ENCODE peak calls at places on chromosomes 6 and 20, in five cellular contexts. I is transverse colon; C is CD4-positive, CD25-positive, alpha-beta regulatory T cell; Q is stimulated activated CD4-positive, alpha-beta T cell treated with anti-CD3 and anti-CD28 coated beads, Interleukin-15, amount 100 ng/mL, for 1 hour; Y is psoas muscle. W is an unnamed sample.

GRCh38 chr20:36784116-36784515 is 10.6 kb upstream of the DSN1 start:
- DNase-seq in C (no peak), Q (no peak), I (no peak), Y (no peak), W (no peak)

GRCh38 chr6:103236923-103237322 is 1622.8 kb downstream of the HACE1 start:
- DNase-seq in I (no peak), Y (no peak), C (no peak), Q (no peak), W (no peak)

GRCh38 chr6:96301023-96301422 is 220.6 kb upstream of the UFL1 start:
- DNase-seq in C (no peak), Y (no peak), I (no peak), Q (no peak), W (no peak)

GRCh38 chr6:111462770-111463391 is 20.1 kb downstream of the REV3L start:
- DNase-seq in C (no peak), Y (no peak), I (no peak), Q (no peak), W (no peak)

GRCh38 chr6:8819446-8819845 is 384.1 kb upstream of the SLC35B3 start:
- DNase-seq in I (no peak), Q (no peak), Y (no peak), C (no peak), W (no peak)

GRCh38 chr6:71478834-71479541 is 190.4 kb downstream of the OGFRL1 start:
- DNase-seq in C (no peak), Q (no peak), I (no peak), Y (no peak), W (no peak)

GRCh38 chr20:19079536-19080299 is 132.7 kb upstream of the SLC24A3 start:
- DNase-seq in C (no peak), I (no peak), Q (no peak), Y (no peak), W (no peak)

GRCh38 chr6:149843051-149843633 is 21.0 kb downstream of the LRP11 start:
- DNase-seq in C (no peak), Y (no peak), Q (no peak), I (no peak), W (no peak)

GRCh38 chr6:79079425-79080130 is 1.5 kb upstream of the PHIP start:
- DNase-seq in C (no peak), Y (no peak), I (no peak), Q (no peak), W (no peak)

GRCh38 chr6:142822882-142823578 is 121.9 kb downstream of the HIVEP2 start:
- DNase-seq in I (no peak), Y (peak), Q (no peak), C (no peak), W (no peak)

GRCh38 chr20:34083137-34083536 is 28.9 kb downstream of the EIF2S2 start:
- DNase-seq in I (peak), C (no peak), Q (no peak), Y (peak), W (peak)

GRCh38 chr20:9518776-9519175 is 4.4 kb downstream of the LAMP5 start:
- DNase-seq in Y (no peak), C (no peak), I (no peak), Q (no peak), W (no peak)

GRCh38 chr6:111681856-111682255 is 76.2 kb upstream of the TRAF3IP2 start:
- DNase-seq in I (no peak), C (no peak), Q (no peak), Y (no peak), W (no peak)

GRCh38 chr6:111850288-111850937 is 22.8 kb downstream of the FYN start:
- DNase-seq in Q (no peak), Y (no peak), C (no peak), I (no peak), W (no peak)

GRCh38 chr20:12058201-12058600 is 140.5 kb downstream of the BTBD3 start:
- DNase-seq in I (no peak), C (no peak), Q (no peak), Y (no peak), W (no peak)

GRCh38 chr20:17431621-17432364 is 99.4 kb downstream of the BFSP1 start:
- DNase-seq in Q (no peak), Y (peak), I (peak), C (peak), W (peak)

GRCh38 chr20:10715035-10715434 is 41.2 kb upstream of the JAG1 start:
- DNase-seq in I (no peak), Q (no peak), Y (no peak), C (no peak), W (no peak)

GRCh38 chr6:169970306-169970988 is 219.0 kb downstream of the ERMARD start:
- DNase-seq in Y (no peak), C (no peak), I (peak), Q (no peak), W (peak)

GRCh38 chr20:48260370-48260769 is 475.1 kb upstream of the SULF2 start:
- DNase-seq in C (no peak), I (no peak), Y (peak), Q (no peak), W (peak)

GRCh38 chr6:99434702-99435530 is 9.8 kb upstream of the PNISR start:
- DNase-seq in Y (no peak), I (no peak), C (no peak), Q (no peak), W (no peak)

GRCh38 chr20:4026093-4026601 is 10.8 kb upstream of the RNF24 start:
- DNase-seq in I (no peak), Y (no peak), Q (no peak), C (no peak), W (no peak)

GRCh38 chr20:57698191-57698866 is 11.5 kb downstream of the PMEPA1 start:
- DNase-seq in I (peak), Y (no peak), C (no peak), Q (no peak), W (peak)

GRCh38 chr20:4418141-4418540 is 303.6 kb upstream of the PRND start:
- DNase-seq in Y (no peak), C (no peak), I (no peak), Q (no peak), W (no peak)

GRCh38 chr6:14129572-14129971 is 12.0 kb downstream of the CD83 start:
- DNase-seq in Q (no peak), C (no peak), Y (no peak), I (peak), W (peak)

GRCh38 chr6:111673086-111673485 is 67.4 kb upstream of the TRAF3IP2 start:
- DNase-seq in Y (no peak), I (no peak), C (no peak), Q (no peak), W (no peak)

GRCh38 chr20:12535316-12535715 is 473.5 kb upstream of the SPTLC3 start:
- DNase-seq in Y (no peak), I (no peak), C (no peak), Q (no peak), W (no peak)

W was measured in uterus.